ENCODE peak calls at places on chromosomes 2 and 18, in seven cellular contexts. W is SK-N-SH, J is HepG2, I is HCT116, T is K562, N is GM12878, F is H1. L is an unnamed sample.

GRCh38 chr2:36698978-36699377 is 2.5 kb downstream of the VIT start:
- DNase-seq in W (no peak), J (no peak), I (no peak), T (no peak), N (no peak), F (no peak), L (no peak)

GRCh38 chr2:220144411-220144810 is 517.0 kb downstream of the SLC4A3 start:
- DNase-seq in W (no peak), J (no peak), I (no peak), T (no peak), N (no peak), F (no peak), L (no peak)

GRCh38 chr18:51321696-51322095 is 124.2 kb upstream of the MEX3C start:
- DNase-seq in W (no peak), J (no peak), I (no peak), T (no peak), N (no peak), F (no peak), L (peak)

GRCh38 chr2:240305369-240305962 is 130.0 kb upstream of the GPC1 start:
- DNase-seq in W (no peak), J (no peak), I (no peak), T (no peak), N (no peak), F (peak), L (no peak)

GRCh38 chr2:45003586-45004568 is 5.4 kb downstream of the SIX2 start:
- DNase-seq in W (peak), J (no peak), I (no peak), T (no peak), N (no peak), F (peak), L (no peak)

GRCh38 chr2:70024284-70024683 is 62.9 kb upstream of the ASPRV1 start:
- DNase-seq in W (no peak), J (no peak), I (no peak), T (no peak), N (no peak), F (peak), L (no peak)

GRCh38 chr18:10752407-10752806 is 226.6 kb downstream of the NAPG start:
- DNase-seq in W (no peak), J (no peak), I (no peak), T (no peak), N (no peak), F (no peak), L (no peak)

GRCh38 chr2:76953733-76954347 is 568.3 kb downstream of the LRRTM4 start:
- DNase-seq in W (peak), J (peak), I (no peak), T (peak), N (peak), F (peak), L (no peak)

GRCh38 chr2:125471963-125472362 is 1184.0 kb upstream of the GYPC start:
- DNase-seq in W (peak), J (peak), I (no peak), T (peak), N (no peak), F (peak), L (peak)

GRCh38 chr2:240237609-240238151 is 97.2 kb upstream of the OTOS start:
- DNase-seq in W (no peak), J (no peak), I (no peak), T (no peak), N (no peak), F (peak), L (no peak)

GRCh38 chr2:148989882-148990493 is 48.5 kb upstream of the LYPD6B start:
- DNase-seq in W (peak), J (peak), I (peak), T (peak), N (peak), F (no peak), L (peak)

GRCh38 chr18:8751692-8752091 is 46.3 kb downstream of the MTCL1 start:
- DNase-seq in W (no peak), J (no peak), I (no peak), T (no peak), N (no peak), F (no peak), L (no peak)

GRCh38 chr2:188870289-188870688 is 103.9 kb upstream of the COL3A1 start:
- DNase-seq in W (no peak), J (no peak), I (no peak), T (no peak), N (no peak), F (no peak), L (no peak)

GRCh38 chr2:138237657-138238384 is 263.7 kb upstream of the SPOPL start:
- DNase-seq in W (no peak), J (no peak), I (no peak), T (no peak), N (no peak), F (no peak), L (no peak)

GRCh38 chr18:11279461-11279860 is 130.1 kb upstream of the PIEZO2 start:
- DNase-seq in W (no peak), J (no peak), I (no peak), T (no peak), N (no peak), F (no peak), L (no peak)

GRCh38 chr2:40416486-40416885 is 35.4 kb downstream of the SLC8A1 start:
- DNase-seq in W (no peak), J (no peak), I (no peak), T (no peak), N (no peak), F (no peak), L (no peak)

GRCh38 chr2:106280653-106281202 is 86.6 kb upstream of the UXS1 start:
- DNase-seq in W (no peak), J (no peak), I (no peak), T (no peak), N (no peak), F (no peak), L (peak)

GRCh38 chr2:172735646-172736418 is at the start of gene RAPGEF4:
- DNase-seq in W (peak), J (no peak), I (no peak), T (no peak), N (no peak), F (peak), L (no peak)

GRCh38 chr2:150466770-150467640 is 20.5 kb downstream of the RND3 start:
- DNase-seq in W (no peak), J (no peak), I (no peak), T (no peak), N (no peak), F (no peak), L (no peak)

GRCh38 chr2:65834062-65834461 is 401.7 kb upstream of the SPRED2 start:
- DNase-seq in W (no peak), J (no peak), I (no peak), T (no peak), N (no peak), F (peak), L (no peak)

GRCh38 chr2:24950100-24950499 is 21.7 kb downstream of the DNAJC27 start:
- DNase-seq in W (no peak), J (no peak), I (no peak), T (no peak), N (no peak), F (no peak), L (no peak)

GRCh38 chr2:40666438-40666837 is 214.5 kb upstream of the SLC8A1 start:
- DNase-seq in W (no peak), J (no peak), I (no peak), T (no peak), N (no peak), F (no peak), L (no peak)

GRCh38 chr2:159065313-159065712 is 96.9 kb downstream of the TANC1 start:
- DNase-seq in W (no peak), J (no peak), I (no peak), T (no peak), N (no peak), F (no peak), L (no peak)

GRCh38 chr2:31286961-31287550 is 53.1 kb downstream of the EHD3 start:
- DNase-seq in W (no peak), J (no peak), I (no peak), T (no peak), N (no peak), F (no peak), L (no peak)

GRCh38 chr18:388198-388597 is 112.3 kb downstream of the COLEC12 start:
- DNase-seq in W (peak), J (no peak), I (no peak), T (no peak), N (no peak), F (no peak), L (no peak)

DNA sequence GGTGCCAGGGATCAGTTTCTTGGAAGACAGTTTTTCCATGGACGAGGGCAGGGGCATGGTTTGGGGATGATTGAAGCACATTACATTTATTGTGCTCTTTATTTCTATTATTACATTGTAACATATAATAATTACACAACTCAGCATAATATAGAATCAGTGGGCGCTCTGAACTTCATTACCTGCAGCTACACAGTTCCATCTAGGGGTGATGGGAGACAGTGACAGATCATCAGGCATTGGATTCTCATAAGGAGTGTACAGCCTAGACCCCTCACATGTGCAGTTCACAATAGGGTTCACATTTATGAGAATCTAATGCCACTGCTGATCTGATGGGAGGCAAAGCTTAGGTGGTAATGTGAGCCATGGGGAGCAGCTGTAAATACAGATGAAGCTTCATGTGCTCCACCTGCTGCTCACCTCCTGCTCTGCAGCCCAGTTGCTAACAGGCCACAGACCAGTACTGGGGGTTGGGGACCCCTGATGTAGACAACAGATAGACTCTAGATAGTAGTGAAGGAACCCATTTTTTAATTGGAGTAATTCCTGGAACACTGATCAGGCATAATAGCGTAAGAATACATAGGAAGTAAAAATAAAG is 41.5 kb upstream of the MC4R start:
- DNase-seq in W (no peak), J (peak), I (peak), T (no peak), N (no peak), F (peak), L (no peak)
- TF ChIP-seq JUND in W (no peak), J (no peak), I (no peak), T (no peak), N (no peak), F (no peak), L (no peak)

DNA sequence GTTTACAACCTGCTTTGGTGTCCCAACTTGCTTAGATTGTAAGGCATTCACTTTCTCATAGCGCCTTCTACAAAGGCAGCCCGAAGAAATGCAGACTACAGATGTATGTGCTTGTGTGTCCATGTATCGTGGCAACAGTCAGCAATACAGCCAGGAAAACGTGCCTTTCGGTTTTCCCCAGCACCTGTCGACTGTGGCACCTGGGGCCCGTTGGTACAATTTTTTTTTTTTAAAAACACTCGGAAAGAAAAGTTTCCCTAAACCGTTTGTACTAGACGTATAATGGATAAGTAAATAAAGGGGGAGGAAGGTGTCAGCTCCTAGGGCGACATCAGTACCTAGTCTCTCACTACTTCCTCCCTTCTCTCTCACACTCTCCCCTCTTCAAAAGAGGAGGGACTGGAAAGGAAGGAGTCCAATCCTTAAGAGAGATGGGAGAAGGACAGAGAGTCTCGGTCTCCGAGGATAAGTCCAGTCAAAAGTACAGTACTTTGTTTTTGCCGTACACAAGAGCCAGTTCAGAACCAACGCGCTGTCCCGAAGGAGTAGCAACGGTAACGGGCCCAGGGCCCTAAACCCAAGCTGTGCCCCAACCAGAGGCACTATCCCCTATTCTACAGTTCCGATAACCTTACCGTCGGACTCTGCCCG is 788 bp downstream of the PPP4R3B start:
- DNase-seq in W (peak), J (peak), I (no peak), T (peak), N (no peak), F (no peak), L (peak)
- TF ChIP-seq JUND in W (no peak), J (no peak), I (no peak), T (no peak), N (no peak), F (no peak), L (no peak)

GRCh38 chr2:196963961-196964360 is 37.5 kb upstream of the PGAP1 start:
- DNase-seq in W (no peak), J (no peak), I (no peak), T (no peak), N (no peak), F (no peak), L (no peak)
- TF ChIP-seq JUND in W (no peak), J (no peak), I (no peak), T (no peak), N (no peak), F (no peak), L (no peak)

DNA sequence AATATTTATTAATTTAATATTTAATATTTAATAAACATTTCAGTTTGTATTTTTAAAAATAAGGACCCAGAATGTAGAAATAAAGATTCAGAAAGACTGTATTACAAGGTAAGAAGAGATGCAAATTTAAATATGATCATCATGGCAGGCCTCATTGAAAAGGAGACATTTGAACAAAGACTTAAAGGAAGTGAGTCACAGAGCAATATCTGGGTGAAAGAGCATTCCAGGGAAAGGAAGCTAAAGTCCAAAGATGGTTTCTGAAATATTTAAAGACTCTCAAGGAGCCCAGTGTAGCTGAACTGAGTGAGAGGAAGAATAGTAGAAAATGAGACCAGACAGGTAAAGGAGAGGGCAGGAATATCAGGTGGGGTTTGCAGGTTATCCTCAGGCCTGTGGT is 5.9 kb downstream of the SCYGR4 start:
- DNase-seq in W (no peak), J (no peak), I (no peak), T (no peak), N (no peak), F (no peak), L (no peak)
- TF ChIP-seq JUND in W (peak), J (no peak), I (no peak), T (no peak), N (no peak), F (no peak), L (no peak)

GRCh38 chr18:46421973-46422551 is 235.0 kb downstream of the LOXHD1 start:
- DNase-seq in W (no peak), J (no peak), I (no peak), T (no peak), N (no peak), F (no peak), L (no peak)
- TF ChIP-seq JUND in W (no peak), J (no peak), I (no peak), T (no peak), N (no peak), F (no peak), L (no peak)

DNA sequence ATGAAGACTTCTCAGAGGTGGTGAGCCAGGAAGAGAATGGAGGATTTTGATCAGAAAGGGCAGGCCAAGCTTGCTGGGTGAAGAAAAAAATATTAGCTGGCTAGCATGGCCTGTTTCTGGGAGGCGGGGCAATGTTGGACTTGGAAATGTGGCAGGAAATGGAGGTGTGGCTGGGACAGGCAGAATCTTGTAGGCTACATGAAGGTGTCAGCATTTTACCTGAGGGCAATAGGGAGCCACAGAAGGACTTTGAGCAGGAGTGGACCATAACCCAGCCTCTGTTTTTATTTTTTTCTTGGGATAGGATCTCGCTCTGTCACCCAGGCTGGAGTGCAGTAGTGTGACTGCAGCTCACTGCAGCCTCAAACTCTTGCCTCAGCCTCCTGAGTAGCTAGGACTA is 31.7 kb downstream of the EMX1 start:
- DNase-seq in W (no peak), J (no peak), I (no peak), T (no peak), N (no peak), F (no peak), L (no peak)
- TF ChIP-seq JUND in W (no peak), J (no peak), I (no peak), T (no peak), N (no peak), F (no peak), L (no peak)

GRCh38 chr2:73984203-73984921 is at the start of gene TET3:
- DNase-seq in W (peak), J (no peak), I (no peak), T (peak), N (no peak), F (peak), L (peak)
- TF ChIP-seq JUND in W (no peak), J (no peak), I (no peak), T (no peak), N (no peak), F (no peak), L (no peak)

DNA sequence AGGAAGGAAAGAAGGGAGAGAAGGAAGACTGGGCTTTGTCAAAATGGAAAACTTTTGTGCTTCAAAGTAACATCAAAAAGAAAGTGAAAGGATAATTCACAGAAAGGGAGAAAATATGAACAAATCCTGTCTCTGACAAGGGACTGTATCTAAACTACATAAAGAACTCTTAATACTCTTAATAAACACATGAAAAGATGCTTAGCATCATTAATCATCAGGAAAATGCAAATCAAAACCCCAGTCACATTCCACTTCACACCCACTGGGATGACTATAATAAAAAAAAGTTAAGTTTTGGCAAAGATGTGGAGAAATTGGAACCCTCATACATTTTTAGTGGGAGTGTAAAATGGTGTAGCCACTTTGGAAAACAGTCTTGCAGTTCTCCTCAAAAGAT is 11.8 kb upstream of the ZFP36L2 start:
- DNase-seq in W (no peak), J (no peak), I (no peak), T (no peak), N (no peak), F (no peak), L (no peak)
- TF ChIP-seq JUND in W (no peak), J (no peak), I (no peak), T (no peak), N (no peak), F (no peak), L (no peak)